ENCODE peak calls at places on chromosomes 6 and 20, in four cellular contexts. One of them, this sample, is unnamed.

GRCh38 chr20:58002901-58003300 is 225.6 kb downstream of the ANKRD60 start:
- DNase-seq in GM12865: no peak
- DNase-seq in foreskin fibroblast: no peak
- DNase-seq in cardiac muscle cell: no peak
- DNase-seq in this sample: no peak

GRCh38 chr6:136920216-136920857 is 1.8 kb upstream of the SLC35D3 start:
- DNase-seq in foreskin fibroblast: no peak
- DNase-seq in GM12865: no peak
- DNase-seq in cardiac muscle cell: no peak
- DNase-seq in this sample: no peak

GRCh38 chr20:15848126-15848525 is 725.1 kb downstream of the KIF16B start:
- DNase-seq in cardiac muscle cell: no peak
- DNase-seq in GM12865: no peak
- DNase-seq in foreskin fibroblast: no peak
- DNase-seq in this sample: no peak

GRCh38 chr6:32176476-32177181 is 745 bp upstream of the AGPAT1 start:
- DNase-seq in foreskin fibroblast: peak; percentile 72
- DNase-seq in GM12865: no peak
- DNase-seq in cardiac muscle cell: no peak
- DNase-seq in this sample: no peak

GRCh38 chr20:41482647-41483552 is 116.3 kb upstream of the EMILIN3 start:
- DNase-seq in foreskin fibroblast: peak; percentile 73
- DNase-seq in cardiac muscle cell: no peak
- DNase-seq in GM12865: no peak
- DNase-seq in this sample: no peak

GRCh38 chr20:46894971-46895905 is 595 bp downstream of the EYA2 start:
- DNase-seq in foreskin fibroblast: no peak
- DNase-seq in cardiac muscle cell: peak; percentile 64
- DNase-seq in GM12865: peak; percentile 41
- DNase-seq in this sample: no peak

GRCh38 chr20:64047046-64047389 is 2.4 kb downstream of the SOX18 start:
- DNase-seq in foreskin fibroblast: no peak
- DNase-seq in GM12865: no peak
- DNase-seq in cardiac muscle cell: no peak
- DNase-seq in this sample: no peak

GRCh38 chr6:18151801-18152200 is 3.1 kb downstream of the TPMT start:
- DNase-seq in cardiac muscle cell: no peak
- DNase-seq in foreskin fibroblast: no peak
- DNase-seq in GM12865: no peak
- DNase-seq in this sample: no peak

GRCh38 chr6:107419747-107420146 is 39.6 kb downstream of the PDSS2 start:
- DNase-seq in foreskin fibroblast: no peak
- DNase-seq in GM12865: no peak
- DNase-seq in cardiac muscle cell: no peak
- DNase-seq in this sample: no peak

GRCh38 chr6:106844930-106845329 is 129.6 kb downstream of the CD24 start:
- DNase-seq in cardiac muscle cell: no peak
- DNase-seq in foreskin fibroblast: no peak
- DNase-seq in GM12865: peak; percentile 75
- DNase-seq in this sample: peak; percentile 54

GRCh38 chr20:16709017-16709416 is 20.8 kb upstream of the SNRPB2 start:
- DNase-seq in cardiac muscle cell: no peak
- DNase-seq in foreskin fibroblast: no peak
- DNase-seq in GM12865: peak; percentile 41
- DNase-seq in this sample: no peak

GRCh38 chr6:91317984-91318383 is 731.1 kb upstream of the MAP3K7 start:
- DNase-seq in GM12865: no peak
- DNase-seq in cardiac muscle cell: no peak
- DNase-seq in foreskin fibroblast: no peak
- DNase-seq in this sample: no peak

GRCh38 chr20:32674362-32674789 is 635 bp upstream of the C20orf203 start:
- DNase-seq in foreskin fibroblast: peak; percentile 34
- DNase-seq in cardiac muscle cell: peak; percentile 64
- DNase-seq in GM12865: peak; percentile 78
- DNase-seq in this sample: no peak

GRCh38 chr6:128478230-128479047 is 42.0 kb downstream of the PTPRK start:
- DNase-seq in GM12865: peak; percentile 4
- DNase-seq in cardiac muscle cell: no peak
- DNase-seq in foreskin fibroblast: no peak
- DNase-seq in this sample: no peak

GRCh38 chr6:157822221-157823000 is 635 bp upstream of the SNX9 start:
- DNase-seq in foreskin fibroblast: no peak
- DNase-seq in GM12865: no peak
- DNase-seq in cardiac muscle cell: peak; percentile 20
- DNase-seq in this sample: no peak

GRCh38 chr6:39942903-39943580 is 8.8 kb upstream of the MOCS1 start:
- DNase-seq in GM12865: no peak
- DNase-seq in cardiac muscle cell: no peak
- DNase-seq in foreskin fibroblast: no peak
- DNase-seq in this sample: no peak

GRCh38 chr6:145067430-145067829 is 667.9 kb downstream of the EPM2A start:
- DNase-seq in cardiac muscle cell: no peak
- DNase-seq in GM12865: no peak
- DNase-seq in foreskin fibroblast: no peak
- DNase-seq in this sample: no peak

GRCh38 chr6:107822154-107823046 is 1.7 kb downstream of the SCML4 start:
- DNase-seq in GM12865: peak; percentile 77
- DNase-seq in cardiac muscle cell: no peak
- DNase-seq in foreskin fibroblast: no peak
- DNase-seq in this sample: peak; percentile 30

GRCh38 chr6:36329798-36330291 is 6.8 kb downstream of the BNIP5 start:
- DNase-seq in cardiac muscle cell: no peak
- DNase-seq in GM12865: no peak
- DNase-seq in foreskin fibroblast: no peak
- DNase-seq in this sample: no peak

GRCh38 chr6:83854766-83855165 is 1.6 kb downstream of the RIPPLY2 start:
- DNase-seq in GM12865: no peak
- DNase-seq in cardiac muscle cell: no peak
- DNase-seq in foreskin fibroblast: no peak
- DNase-seq in this sample: no peak

GRCh38 chr6:83849610-83850009 is 3.5 kb upstream of the RIPPLY2 start:
- DNase-seq in GM12865: no peak
- DNase-seq in foreskin fibroblast: no peak
- DNase-seq in cardiac muscle cell: no peak
- DNase-seq in this sample: no peak

GRCh38 chr6:83852528-83853177 is 507 bp upstream of the RIPPLY2 start:
- DNase-seq in foreskin fibroblast: no peak
- DNase-seq in cardiac muscle cell: no peak
- DNase-seq in GM12865: no peak
- DNase-seq in this sample: no peak

GRCh38 chr6:83853178-83853967 is at the start of gene RIPPLY2:
- DNase-seq in GM12865: no peak
- DNase-seq in cardiac muscle cell: peak; percentile 64
- DNase-seq in foreskin fibroblast: peak; percentile 61
- DNase-seq in this sample: peak; percentile 48

GRCh38 chr6:83853968-83854501 is 875 bp downstream of the RIPPLY2 start:
- DNase-seq in cardiac muscle cell: no peak
- DNase-seq in foreskin fibroblast: no peak
- DNase-seq in GM12865: no peak
- DNase-seq in this sample: peak; percentile 15
- H3K4me3 ChIP-seq in cardiac muscle cell: peak overlapping the region; percentile 50
- H3K4me3 ChIP-seq in foreskin fibroblast: peak overlapping the region; percentile 51
- H3K4me3 ChIP-seq in GM12865: no peak overlapping the region
- H3K4me3 ChIP-seq in this sample: peak overlapping the region; percentile 55

GRCh38 chr6:35173068-35174042 is 32.2 kb upstream of the TCP11 start:
- DNase-seq in foreskin fibroblast: no peak
- DNase-seq in GM12865: peak; percentile 37
- DNase-seq in cardiac muscle cell: no peak
- DNase-seq in this sample: no peak
- TF ChIP-seq CTCF in foreskin fibroblast: no peak
- TF ChIP-seq CTCF in GM12865: no peak
- TF ChIP-seq CTCF in cardiac muscle cell: no peak
- TF ChIP-seq CTCF in this sample: no peak

GRCh38 chr6:125154184-125155135 is 887 bp downstream of the TPD52L1 start:
- DNase-seq in foreskin fibroblast: no peak
- DNase-seq in cardiac muscle cell: peak; percentile 46
- DNase-seq in GM12865: peak; percentile 17
- DNase-seq in this sample: peak; percentile 9
- H3K4me3 ChIP-seq in foreskin fibroblast: peak overlapping the region; percentile 45
- H3K4me3 ChIP-seq in cardiac muscle cell: peak overlapping the region; percentile 52
- H3K4me3 ChIP-seq in GM12865: no peak overlapping the region
- H3K4me3 ChIP-seq in this sample: peak overlapping the region; percentile 44

GRCh38 chr20:62368629-62369507 is 1.8 kb upstream of the LAMA5 start:
- DNase-seq in cardiac muscle cell: peak; percentile 77
- DNase-seq in foreskin fibroblast: peak; percentile 53
- DNase-seq in GM12865: no peak
- DNase-seq in this sample: no peak
- TF ChIP-seq CTCF in cardiac muscle cell: peak; percentile 23
- TF ChIP-seq CTCF in foreskin fibroblast: peak; percentile 18
- TF ChIP-seq CTCF in GM12865: peak; percentile 27
- TF ChIP-seq CTCF in this sample: no peak

GRCh38 chr6:29011276-29011734 is 6.2 kb upstream of the ZNF311 start:
- DNase-seq in foreskin fibroblast: peak; percentile 53
- DNase-seq in GM12865: peak; percentile 40
- DNase-seq in cardiac muscle cell: peak; percentile 64
- DNase-seq in this sample: no peak
- H3K4me3 ChIP-seq in foreskin fibroblast: peak overlapping the region; percentile 54
- H3K4me3 ChIP-seq in GM12865: peak overlapping the region; percentile 61
- H3K4me3 ChIP-seq in cardiac muscle cell: peak overlapping the region; percentile 46
- H3K4me3 ChIP-seq in this sample: peak overlapping the region; percentile 44

GRCh38 chr20:1784586-1784985 is 110.6 kb upstream of the SIRPA start:
- DNase-seq in GM12865: no peak
- DNase-seq in cardiac muscle cell: no peak
- DNase-seq in foreskin fibroblast: no peak
- DNase-seq in this sample: no peak
- TF ChIP-seq CTCF in GM12865: no peak
- TF ChIP-seq CTCF in cardiac muscle cell: no peak
- TF ChIP-seq CTCF in foreskin fibroblast: no peak
- TF ChIP-seq CTCF in this sample: no peak

GRCh38 chr6:122657601-122658000 is 47.4 kb downstream of the PKIB start:
- DNase-seq in cardiac muscle cell: no peak
- DNase-seq in GM12865: no peak
- DNase-seq in foreskin fibroblast: no peak
- DNase-seq in this sample: no peak
- H3K4me3 ChIP-seq in cardiac muscle cell: no peak overlapping the region
- H3K4me3 ChIP-seq in GM12865: no peak overlapping the region
- H3K4me3 ChIP-seq in foreskin fibroblast: no peak overlapping the region
- H3K4me3 ChIP-seq in this sample: no peak overlapping the region